ENCODE peak calls at places on chromosomes 13 and 19, in five cellular contexts. U is NCI-H2081; F is T-helper 1 cell; W is stimulated activated CD8-positive, alpha-beta memory T cell treated with anti-CD3 and anti-CD28 coated beads, Interleukin-4, amount 100 ng/mL, for 1 hour; A is stimulated activated CD4-positive, alpha-beta T cell treated with anti-CD3 and anti-CD28 coated beads, TNF-alpha, amount 100 ng/mL, for 24 hours. K is an unnamed sample.

GRCh38 chr19:1249298-1249989 is 1.1 kb downstream of the MIDN start:
- DNase-seq in A (peak), U (peak), W (peak), F (peak), K (peak)

GRCh38 chr13:50370303-50370950 is 355.2 kb downstream of the KCNRG start:
- DNase-seq in W (no peak), U (no peak), F (no peak), A (no peak), K (peak)

GRCh38 chr19:11373166-11373884 is 1.1 kb upstream of the SWSAP1 start:
- DNase-seq in F (no peak), W (no peak), U (peak), A (no peak), K (peak)

GRCh38 chr13:103762523-103762922 is 696.3 kb upstream of the SLC10A2 start:
- DNase-seq in U (no peak), A (no peak), W (no peak), F (no peak), K (peak)

GRCh38 chr13:49859568-49859967 is 67.1 kb upstream of the KPNA3 start:
- DNase-seq in U (no peak), F (no peak), W (no peak), A (no peak), K (no peak)

GRCh38 chr19:57888107-57888493 is 737 bp downstream of the ZNF814 start:
- DNase-seq in A (no peak), W (no peak), U (no peak), F (no peak), K (no peak)

GRCh38 chr19:46303345-46303701 is 6.5 kb downstream of the HIF3A start:
- DNase-seq in U (no peak), F (no peak), A (no peak), W (no peak), K (no peak)

GRCh38 chr13:76425930-76426329 is 460.3 kb downstream of the KCTD12 start:
- DNase-seq in W (no peak), U (no peak), A (no peak), F (no peak), K (no peak)

GRCh38 chr19:19259741-19260140 is 13.4 kb downstream of the TM6SF2 start:
- DNase-seq in F (no peak), U (peak), W (no peak), A (no peak), K (peak)

GRCh38 chr13:103325675-103326074 is 259.5 kb upstream of the SLC10A2 start:
- DNase-seq in A (no peak), F (no peak), W (no peak), U (no peak), K (no peak)

GRCh38 chr13:51643882-51644281 is 59.6 kb downstream of the WDFY2 start:
- DNase-seq in U (no peak), A (no peak), F (no peak), W (no peak), K (peak)

GRCh38 chr13:93603043-93603442 is 376.4 kb downstream of the GPC6 start:
- DNase-seq in F (no peak), U (no peak), A (no peak), W (no peak), K (no peak)

GRCh38 chr19:58170860-58171259 is 12.0 kb upstream of the ZNF274 start:
- DNase-seq in F (no peak), W (no peak), A (no peak), U (no peak), K (no peak)

GRCh38 chr13:40624338-40624737 is 42.1 kb downstream of the FOXO1 start:
- DNase-seq in W (no peak), F (no peak), U (no peak), A (peak), K (no peak)

K was measured in Kasumi-1.